ENCODE peak calls at places on chromosomes 7 and 10, in four cellular contexts. C is transverse colon; B is CD4-positive, alpha-beta memory T cell; Y is lower lobe of right lung. V is an unnamed sample.

GRCh38 chr7:8251195-8251594 is 10.8 kb downstream of the ICA1 start:
- DNase-seq in C (no peak), B (no peak), Y (no peak), V (no peak)

GRCh38 chr7:106418094-106418493 is 133.3 kb upstream of the NAMPT start:
- DNase-seq in C (no peak), B (no peak), Y (no peak), V (no peak)

GRCh38 chr10:81959016-81959415 is 84.0 kb downstream of the NRG3 start:
- DNase-seq in C (no peak), B (no peak), Y (no peak), V (no peak)

GRCh38 chr10:106819490-106819889 is 345.0 kb downstream of the SORCS1 start:
- DNase-seq in C (no peak), B (no peak), Y (no peak), V (no peak)

GRCh38 chr10:51602326-51602725 is 97.1 kb downstream of the CSTF2T start:
- DNase-seq in C (no peak), B (no peak), Y (no peak), V (no peak)

GRCh38 chr7:98509836-98510235 is 107.2 kb upstream of the NPTX2 start:
- DNase-seq in C (no peak), B (no peak), Y (no peak), V (no peak)

GRCh38 chr10:51047857-51048256 is 26.4 kb upstream of the PRKG1 start:
- DNase-seq in C (no peak), B (no peak), Y (no peak), V (no peak)

GRCh38 chr7:99309141-99309540 is 16.6 kb upstream of the ARPC1A start:
- DNase-seq in C (no peak), B (no peak), Y (no peak), V (no peak)

GRCh38 chr7:79452495-79453265 is 787 bp downstream of the MAGI2 start:
- DNase-seq in C (no peak), B (no peak), Y (peak; percentile 42), V (no peak)

GRCh38 chr10:11160982-11161554 is 143.4 kb downstream of the CELF2 start:
- DNase-seq in C (no peak), B (no peak), Y (no peak), V (no peak)

GRCh38 chr10:105950410-105950809 is 1214.1 kb downstream of the SORCS1 start:
- DNase-seq in C (peak; percentile 14), B (no peak), Y (peak; percentile 54), V (no peak)

GRCh38 chr10:97412891-97413304 is 11.8 kb upstream of the RRP12 start:
- DNase-seq in C (no peak), B (no peak), Y (no peak), V (no peak)

GRCh38 chr7:52009195-52009594 is 692.6 kb upstream of the COBL start:
- DNase-seq in C (no peak), B (no peak), Y (no peak), V (no peak)

GRCh38 chr7:135843214-135843613 is 94.6 kb upstream of the FAM180A start:
- DNase-seq in C (no peak), B (no peak), Y (no peak), V (no peak)

GRCh38 chr10:70655316-70655715 is 17.0 kb upstream of the ADAMTS14 start:
- DNase-seq in C (no peak), B (no peak), Y (no peak), V (no peak)

GRCh38 chr7:156063241-156063810 is 251.1 kb upstream of the SHH start:
- DNase-seq in C (no peak), B (no peak), Y (no peak), V (no peak)
- H3K9me3 ChIP-seq in C (no peaks in the 10 kb centered on the region), B (no peaks in the 10 kb centered on the region), Y (no peaks in the 10 kb centered on the region), V (no peaks in the 10 kb centered on the region)

GRCh38 chr7:53520841-53521240 is 485.4 kb downstream of the POM121L12 start:
- DNase-seq in C (no peak), B (no peak), Y (no peak), V (no peak)

GRCh38 chr7:53518319-53518718 is 482.9 kb downstream of the POM121L12 start:
- DNase-seq in C (no peak), B (no peak), Y (no peak), V (no peak)

GRCh38 chr7:53521638-53522184 is 486.3 kb downstream of the POM121L12 start:
- DNase-seq in C (no peak), B (no peak), Y (no peak), V (no peak)
- H3K9me3 ChIP-seq in C (no peaks in the 10 kb centered on the region), B (no peaks in the 10 kb centered on the region), Y (no peaks in the 10 kb centered on the region), V (no peaks in the 10 kb centered on the region)

DNA sequence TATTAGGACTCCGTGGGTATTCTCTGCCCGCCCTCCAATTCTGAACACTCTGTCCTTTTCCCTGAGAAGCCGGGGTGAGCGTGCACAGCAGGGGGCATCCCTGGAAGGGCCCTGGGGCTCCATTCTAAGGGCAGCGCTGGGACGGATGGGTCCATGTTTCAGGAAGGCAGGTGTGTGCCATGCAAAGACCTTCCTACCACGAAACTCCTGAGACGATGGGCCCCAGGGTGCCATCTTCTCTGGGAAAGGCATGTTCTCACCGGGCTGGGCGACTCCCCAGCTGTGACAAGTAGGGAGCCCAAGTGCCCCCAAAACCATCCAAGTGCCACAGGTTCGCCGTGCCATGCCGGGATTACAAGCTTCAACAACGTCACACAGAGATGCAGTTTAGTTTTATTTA is 256.7 kb downstream of the DNAJB6 start:
- DNase-seq in C (no peak), B (no peak), Y (no peak), V (no peak)
- H3K9me3 ChIP-seq in C (no peaks in the 10 kb centered on the region), B (no peaks in the 10 kb centered on the region), Y (no peaks in the 10 kb centered on the region), V (no peaks in the 10 kb centered on the region)

GRCh38 chr10:26090032-26090431 is 126.5 kb upstream of the GAD2 start:
- DNase-seq in C (no peak), B (no peak), Y (no peak), V (no peak)

GRCh38 chr10:26081459-26081858 is 135.1 kb upstream of the GAD2 start:
- DNase-seq in C (no peak), B (no peak), Y (no peak), V (no peak)

GRCh38 chr10:26090762-26091161 is 125.8 kb upstream of the GAD2 start:
- DNase-seq in C (no peak), B (no peak), Y (no peak), V (no peak)

GRCh38 chr10:26087666-26088065 is 128.9 kb upstream of the GAD2 start:
- DNase-seq in C (no peak), B (no peak), Y (no peak), V (no peak)

GRCh38 chr10:26085549-26085948 is 131.0 kb upstream of the GAD2 start:
- DNase-seq in C (no peak), B (no peak), Y (no peak), V (no peak)
- H3K9me3 ChIP-seq in C (no peaks in the 10 kb centered on the region), B (no peaks in the 10 kb centered on the region), Y (no peaks in the 10 kb centered on the region), V (no peaks in the 10 kb centered on the region)

DNA sequence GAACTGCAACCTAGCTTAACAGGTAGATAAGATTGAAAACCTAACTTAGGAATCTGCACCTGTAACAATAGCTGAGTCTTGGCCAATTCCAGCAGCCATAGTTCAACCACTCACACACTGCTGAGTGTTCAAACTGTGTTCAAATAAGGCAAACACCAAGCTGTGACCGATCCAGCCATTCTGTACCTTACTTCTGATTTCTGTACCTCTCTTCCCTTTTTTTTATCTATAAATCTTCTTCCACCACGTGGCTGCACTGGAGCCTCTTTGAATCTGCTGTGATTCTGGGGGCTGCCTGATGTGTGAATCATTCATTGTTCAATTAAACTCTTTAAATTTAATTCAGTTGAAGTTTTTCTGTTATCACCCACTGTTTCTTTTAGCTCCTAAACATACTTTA is 15.7 kb upstream of the FOXL3 start:
- DNase-seq in C (no peak), B (no peak), Y (no peak), V (no peak)
- H3K9me3 ChIP-seq in C (peaks cover 3% of the 10 kb centered on the region), B (no peaks in the 10 kb centered on the region), Y (peaks cover 3% of the 10 kb centered on the region), V (no peaks in the 10 kb centered on the region)